ENCODE peak calls at places on chromosomes 16 and 17, in nine cellular contexts. One of them, this sample, is unnamed.

GRCh38 chr16:55257971-55258613 is 65.9 kb upstream of the IRX6 start:
- DNase-seq in prostate gland: no peak
- DNase-seq in neuronal stem cell: peak; percentile 49
- DNase-seq in cardiac muscle cell: peak; percentile 60
- DNase-seq in BJ: no peak
- DNase-seq in tibial artery: peak; percentile 33
- DNase-seq in mucosa of descending colon: peak; percentile 86
- DNase-seq in GM23248: peak; percentile 80
- DNase-seq in body of pancreas: peak; percentile 78
- DNase-seq in this sample: no peak

GRCh38 chr16:69463876-69464275 is 39.5 kb downstream of the CYB5B start:
- DNase-seq in prostate gland: no peak
- DNase-seq in neuronal stem cell: no peak
- DNase-seq in cardiac muscle cell: no peak
- DNase-seq in BJ: no peak
- DNase-seq in tibial artery: no peak
- DNase-seq in mucosa of descending colon: no peak
- DNase-seq in GM23248: no peak
- DNase-seq in body of pancreas: no peak
- DNase-seq in this sample: no peak

GRCh38 chr16:63442246-63442645 is 1406.0 kb upstream of the CDH8 start:
- DNase-seq in prostate gland: no peak
- DNase-seq in neuronal stem cell: no peak
- DNase-seq in cardiac muscle cell: no peak
- DNase-seq in BJ: no peak
- DNase-seq in tibial artery: no peak
- DNase-seq in mucosa of descending colon: no peak
- DNase-seq in GM23248: no peak
- DNase-seq in body of pancreas: no peak
- DNase-seq in this sample: no peak

GRCh38 chr17:6241381-6241780 is 171.2 kb downstream of the WSCD1 start:
- DNase-seq in prostate gland: no peak
- DNase-seq in neuronal stem cell: no peak
- DNase-seq in cardiac muscle cell: no peak
- DNase-seq in BJ: no peak
- DNase-seq in tibial artery: no peak
- DNase-seq in mucosa of descending colon: no peak
- DNase-seq in GM23248: no peak
- DNase-seq in body of pancreas: no peak
- DNase-seq in this sample: no peak

GRCh38 chr16:50881331-50881830 is 139.5 kb downstream of the CYLD start:
- DNase-seq in prostate gland: no peak
- DNase-seq in neuronal stem cell: no peak
- DNase-seq in cardiac muscle cell: no peak
- DNase-seq in BJ: no peak
- DNase-seq in tibial artery: no peak
- DNase-seq in mucosa of descending colon: no peak
- DNase-seq in GM23248: peak; percentile 15
- DNase-seq in body of pancreas: no peak
- DNase-seq in this sample: peak; percentile 35

GRCh38 chr16:10240854-10241613 is 58.8 kb upstream of the GRIN2A start:
- DNase-seq in prostate gland: no peak
- DNase-seq in neuronal stem cell: no peak
- DNase-seq in cardiac muscle cell: no peak
- DNase-seq in BJ: no peak
- DNase-seq in tibial artery: no peak
- DNase-seq in mucosa of descending colon: no peak
- DNase-seq in GM23248: no peak
- DNase-seq in body of pancreas: no peak
- DNase-seq in this sample: no peak

GRCh38 chr17:72870437-72870985 is 222.0 kb downstream of the SLC39A11 start:
- DNase-seq in prostate gland: no peak
- DNase-seq in neuronal stem cell: no peak
- DNase-seq in cardiac muscle cell: no peak
- DNase-seq in BJ: no peak
- DNase-seq in tibial artery: no peak
- DNase-seq in mucosa of descending colon: no peak
- DNase-seq in GM23248: no peak
- DNase-seq in body of pancreas: no peak
- DNase-seq in this sample: no peak

GRCh38 chr17:2385240-2386202 is 15.3 kb downstream of the MNT start:
- DNase-seq in prostate gland: no peak
- DNase-seq in neuronal stem cell: no peak
- DNase-seq in cardiac muscle cell: peak; percentile 37
- DNase-seq in BJ: no peak
- DNase-seq in tibial artery: no peak
- DNase-seq in mucosa of descending colon: no peak
- DNase-seq in GM23248: no peak
- DNase-seq in body of pancreas: no peak
- DNase-seq in this sample: no peak

GRCh38 chr17:67476787-67477335 is 99.8 kb downstream of the PITPNC1 start:
- DNase-seq in prostate gland: no peak
- DNase-seq in neuronal stem cell: no peak
- DNase-seq in cardiac muscle cell: no peak
- DNase-seq in BJ: no peak
- DNase-seq in tibial artery: no peak
- DNase-seq in mucosa of descending colon: no peak
- DNase-seq in GM23248: peak; percentile 18
- DNase-seq in body of pancreas: no peak
- DNase-seq in this sample: no peak

GRCh38 chr16:82331974-82332750 is 162.1 kb upstream of the MPHOSPH6 start:
- DNase-seq in prostate gland: no peak
- DNase-seq in neuronal stem cell: no peak
- DNase-seq in cardiac muscle cell: no peak
- DNase-seq in BJ: no peak
- DNase-seq in tibial artery: no peak
- DNase-seq in mucosa of descending colon: no peak
- DNase-seq in GM23248: no peak
- DNase-seq in body of pancreas: no peak
- DNase-seq in this sample: no peak

GRCh38 chr17:33045236-33045635 is 53.6 kb downstream of the SPACA3 start:
- DNase-seq in prostate gland: no peak
- DNase-seq in neuronal stem cell: no peak
- DNase-seq in cardiac muscle cell: no peak
- DNase-seq in BJ: no peak
- DNase-seq in tibial artery: no peak
- DNase-seq in mucosa of descending colon: no peak
- DNase-seq in GM23248: no peak
- DNase-seq in body of pancreas: no peak
- DNase-seq in this sample: no peak

GRCh38 chr17:17911003-17911613 is 61.1 kb downstream of the TOM1L2 start:
- DNase-seq in prostate gland: no peak
- DNase-seq in neuronal stem cell: no peak
- DNase-seq in cardiac muscle cell: peak; percentile 44
- DNase-seq in BJ: no peak
- DNase-seq in tibial artery: no peak
- DNase-seq in mucosa of descending colon: no peak
- DNase-seq in GM23248: no peak
- DNase-seq in body of pancreas: no peak
- DNase-seq in this sample: no peak

GRCh38 chr16:68070811-68071546 is 14.2 kb upstream of the NFATC3 start:
- DNase-seq in prostate gland: no peak
- DNase-seq in neuronal stem cell: no peak
- DNase-seq in cardiac muscle cell: no peak
- DNase-seq in BJ: no peak
- DNase-seq in tibial artery: no peak
- DNase-seq in mucosa of descending colon: no peak
- DNase-seq in GM23248: no peak
- DNase-seq in body of pancreas: no peak
- DNase-seq in this sample: no peak

GRCh38 chr17:4140125-4140524 is 2.7 kb downstream of the ZZEF1 start:
- DNase-seq in prostate gland: no peak
- DNase-seq in neuronal stem cell: no peak
- DNase-seq in cardiac muscle cell: no peak
- DNase-seq in BJ: no peak
- DNase-seq in tibial artery: no peak
- DNase-seq in mucosa of descending colon: no peak
- DNase-seq in GM23248: no peak
- DNase-seq in body of pancreas: no peak
- DNase-seq in this sample: no peak

GRCh38 chr17:49358638-49359247 is 3.3 kb downstream of the ZNF652 start:
- DNase-seq in prostate gland: no peak
- DNase-seq in neuronal stem cell: no peak
- DNase-seq in cardiac muscle cell: peak; percentile 7
- DNase-seq in BJ: no peak
- DNase-seq in tibial artery: no peak
- DNase-seq in mucosa of descending colon: no peak
- DNase-seq in GM23248: peak; percentile 30
- DNase-seq in body of pancreas: no peak
- DNase-seq in this sample: no peak
- H3K4me3 ChIP-seq in prostate gland: no peak overlapping the region
- H3K4me3 ChIP-seq in neuronal stem cell: no peak overlapping the region
- H3K4me3 ChIP-seq in cardiac muscle cell: no peak overlapping the region
- H3K4me3 ChIP-seq in BJ: no peak overlapping the region
- H3K4me3 ChIP-seq in tibial artery: no peak overlapping the region
- H3K4me3 ChIP-seq in mucosa of descending colon: no peak overlapping the region
- H3K4me3 ChIP-seq in GM23248: peak overlapping the region; percentile 14
- H3K4me3 ChIP-seq in body of pancreas: no peak overlapping the region
- H3K4me3 ChIP-seq in this sample: no peak overlapping the region

GRCh38 chr16:5502944-5503343 is 405.3 kb upstream of the EEF2KMT start:
- DNase-seq in prostate gland: no peak
- DNase-seq in neuronal stem cell: no peak
- DNase-seq in cardiac muscle cell: no peak
- DNase-seq in BJ: no peak
- DNase-seq in tibial artery: no peak
- DNase-seq in mucosa of descending colon: no peak
- DNase-seq in GM23248: no peak
- DNase-seq in body of pancreas: no peak
- DNase-seq in this sample: no peak
- H3K36me3 ChIP-seq in prostate gland: no peaks in the 10 kb centered on the region
- H3K36me3 ChIP-seq in neuronal stem cell: no peaks in the 10 kb centered on the region
- H3K36me3 ChIP-seq in cardiac muscle cell: no peaks in the 10 kb centered on the region
- H3K36me3 ChIP-seq in BJ: no peaks in the 10 kb centered on the region
- H3K36me3 ChIP-seq in tibial artery: no peaks in the 10 kb centered on the region
- H3K36me3 ChIP-seq in mucosa of descending colon: no peaks in the 10 kb centered on the region
- H3K36me3 ChIP-seq in GM23248: no peaks in the 10 kb centered on the region
- H3K36me3 ChIP-seq in body of pancreas: no peaks in the 10 kb centered on the region
- H3K36me3 ChIP-seq in this sample: no peaks in the 10 kb centered on the region

GRCh38 chr16:60729052-60729451 is 1307.2 kb downstream of the CDH8 start:
- DNase-seq in prostate gland: no peak
- DNase-seq in neuronal stem cell: no peak
- DNase-seq in cardiac muscle cell: no peak
- DNase-seq in BJ: no peak
- DNase-seq in tibial artery: no peak
- DNase-seq in mucosa of descending colon: no peak
- DNase-seq in GM23248: no peak
- DNase-seq in body of pancreas: no peak
- DNase-seq in this sample: no peak

GRCh38 chr16:60727856-60728255 is 1308.4 kb downstream of the CDH8 start:
- DNase-seq in prostate gland: no peak
- DNase-seq in neuronal stem cell: no peak
- DNase-seq in cardiac muscle cell: no peak
- DNase-seq in BJ: no peak
- DNase-seq in tibial artery: no peak
- DNase-seq in mucosa of descending colon: no peak
- DNase-seq in GM23248: no peak
- DNase-seq in body of pancreas: no peak
- DNase-seq in this sample: no peak

DNA sequence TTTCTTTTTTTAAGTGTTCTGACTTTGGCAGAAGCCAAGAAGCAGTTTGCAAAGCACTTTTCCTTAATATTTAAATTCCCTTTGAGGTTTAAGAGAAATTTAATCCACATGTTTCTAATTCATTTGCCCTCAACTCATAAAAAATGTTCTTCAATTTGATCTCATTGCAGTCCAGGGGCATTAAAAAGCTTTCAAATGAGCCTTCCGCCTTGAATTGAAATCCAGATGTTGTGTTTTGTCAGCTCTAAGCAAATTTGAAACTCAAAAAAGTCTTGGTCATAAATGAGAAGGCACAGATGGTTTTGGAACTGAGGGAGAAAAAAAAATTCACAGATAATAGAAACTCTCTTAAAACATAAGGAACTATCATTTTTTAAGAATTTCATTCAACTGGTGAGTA is 1304.9 kb downstream of the CDH8 start:
- DNase-seq in prostate gland: no peak
- DNase-seq in neuronal stem cell: no peak
- DNase-seq in cardiac muscle cell: no peak
- DNase-seq in BJ: no peak
- DNase-seq in tibial artery: no peak
- DNase-seq in mucosa of descending colon: no peak
- DNase-seq in GM23248: no peak
- DNase-seq in body of pancreas: no peak
- DNase-seq in this sample: no peak
- H3K4me3 ChIP-seq in prostate gland: no peak overlapping the region
- H3K4me3 ChIP-seq in neuronal stem cell: no peak overlapping the region
- H3K4me3 ChIP-seq in cardiac muscle cell: no peak overlapping the region
- H3K4me3 ChIP-seq in BJ: no peak overlapping the region
- H3K4me3 ChIP-seq in tibial artery: no peak overlapping the region
- H3K4me3 ChIP-seq in mucosa of descending colon: no peak overlapping the region
- H3K4me3 ChIP-seq in GM23248: no peak overlapping the region
- H3K4me3 ChIP-seq in body of pancreas: no peak overlapping the region
- H3K4me3 ChIP-seq in this sample: no peak overlapping the region

GRCh38 chr16:87701505-87701921 is 64.3 kb downstream of the KLHDC4 start:
- DNase-seq in prostate gland: no peak
- DNase-seq in neuronal stem cell: no peak
- DNase-seq in cardiac muscle cell: no peak
- DNase-seq in BJ: no peak
- DNase-seq in tibial artery: no peak
- DNase-seq in mucosa of descending colon: no peak
- DNase-seq in GM23248: no peak
- DNase-seq in body of pancreas: no peak
- DNase-seq in this sample: no peak

GRCh38 chr16:87703835-87704375 is 61.9 kb downstream of the KLHDC4 start:
- DNase-seq in prostate gland: no peak
- DNase-seq in neuronal stem cell: no peak
- DNase-seq in cardiac muscle cell: no peak
- DNase-seq in BJ: no peak
- DNase-seq in tibial artery: no peak
- DNase-seq in mucosa of descending colon: no peak
- DNase-seq in GM23248: no peak
- DNase-seq in body of pancreas: no peak
- DNase-seq in this sample: no peak

GRCh38 chr16:87704754-87705353 is 60.9 kb downstream of the KLHDC4 start:
- DNase-seq in prostate gland: no peak
- DNase-seq in neuronal stem cell: no peak
- DNase-seq in cardiac muscle cell: no peak
- DNase-seq in BJ: no peak
- DNase-seq in tibial artery: no peak
- DNase-seq in mucosa of descending colon: no peak
- DNase-seq in GM23248: no peak
- DNase-seq in body of pancreas: no peak
- DNase-seq in this sample: no peak

GRCh38 chr16:87702325-87702811 is 63.4 kb downstream of the KLHDC4 start:
- DNase-seq in prostate gland: no peak
- DNase-seq in neuronal stem cell: no peak
- DNase-seq in cardiac muscle cell: peak; percentile 54
- DNase-seq in BJ: no peak
- DNase-seq in tibial artery: no peak
- DNase-seq in mucosa of descending colon: peak; percentile 39
- DNase-seq in GM23248: peak; percentile 30
- DNase-seq in body of pancreas: no peak
- DNase-seq in this sample: no peak

DNA sequence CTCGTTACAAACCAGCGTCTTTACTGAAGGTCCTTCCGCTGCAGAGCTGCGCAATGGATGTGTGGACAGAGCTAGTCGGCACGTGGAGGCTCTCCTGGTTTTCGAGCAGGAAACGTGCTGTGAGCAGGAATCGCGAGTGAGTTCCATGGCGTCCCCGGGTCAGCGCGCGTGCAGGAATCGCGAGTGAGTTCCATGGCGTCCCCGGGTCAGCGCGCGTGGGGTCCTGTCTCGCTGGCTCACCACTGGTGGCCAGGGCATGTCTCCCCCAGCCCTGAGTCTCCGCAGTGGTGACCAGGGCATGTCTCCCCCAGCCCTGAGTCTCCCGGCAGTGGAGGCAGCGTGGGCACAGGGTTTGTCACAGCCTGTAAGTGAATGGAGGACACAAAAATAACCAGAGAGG is 62.7 kb downstream of the KLHDC4 start:
- DNase-seq in prostate gland: no peak
- DNase-seq in neuronal stem cell: no peak
- DNase-seq in cardiac muscle cell: no peak
- DNase-seq in BJ: no peak
- DNase-seq in tibial artery: no peak
- DNase-seq in mucosa of descending colon: no peak
- DNase-seq in GM23248: no peak
- DNase-seq in body of pancreas: no peak
- DNase-seq in this sample: no peak
- H3K36me3 ChIP-seq in prostate gland: no peaks in the 10 kb centered on the region
- H3K36me3 ChIP-seq in neuronal stem cell: peaks cover 72% of the 10 kb centered on the region
- H3K36me3 ChIP-seq in cardiac muscle cell: no peaks in the 10 kb centered on the region
- H3K36me3 ChIP-seq in BJ: peaks cover 14% of the 10 kb centered on the region
- H3K36me3 ChIP-seq in tibial artery: peaks cover 93% of the 10 kb centered on the region
- H3K36me3 ChIP-seq in mucosa of descending colon: no peaks in the 10 kb centered on the region
- H3K36me3 ChIP-seq in GM23248: no peaks in the 10 kb centered on the region
- H3K36me3 ChIP-seq in body of pancreas: no peaks in the 10 kb centered on the region
- H3K36me3 ChIP-seq in this sample: peaks cover 31% of the 10 kb centered on the region